ENCODE peak calls at places on chromosome 14, in six cellular contexts. U is effector memory CD4-positive, alpha-beta T cell; G is CD4-positive, alpha-beta memory T cell; F is CD4-positive, CD25-positive, alpha-beta regulatory T cell; D is cardiac muscle cell; M is fibroblast of lung. Y is an unnamed sample.

GRCh38 chr14:43790681-43791080 is 716.4 kb downstream of the FSCB start:
- DNase-seq in D (no peak), U (no peak), F (no peak), M (no peak), G (no peak), Y (no peak)

GRCh38 chr14:21840765-21841164 is 167.1 kb upstream of the OR4E1 start:
- DNase-seq in U (no peak), M (no peak), G (peak; percentile 39), F (peak; percentile 35), D (no peak), Y (peak; percentile 73)

GRCh38 chr14:91146661-91147060 is 32.8 kb downstream of the DGLUCY start:
- DNase-seq in M (no peak), G (no peak), F (no peak), U (no peak), D (no peak), Y (no peak)

GRCh38 chr14:89755816-89756215 is 198.7 kb downstream of the EFCAB11 start:
- DNase-seq in F (no peak), M (no peak), D (no peak), U (no peak), G (no peak), Y (no peak)

GRCh38 chr14:79949906-79950305 is 261.4 kb downstream of the DIO2 start:
- DNase-seq in M (no peak), U (no peak), D (no peak), F (no peak), G (no peak), Y (no peak)

GRCh38 chr14:68510201-68510600 is 282.7 kb downstream of the ZFP36L1 start:
- DNase-seq in U (no peak), G (no peak), F (no peak), D (peak; percentile 72), M (peak; percentile 51), Y (no peak)

GRCh38 chr14:81144811-81145598 is 75.8 kb downstream of the GTF2A1 start:
- DNase-seq in U (no peak), F (no peak), M (peak; percentile 32), G (no peak), D (no peak), Y (no peak)

GRCh38 chr14:64826845-64827244 is 52.9 kb downstream of the SPTB start:
- DNase-seq in G (no peak), U (no peak), D (peak; percentile 40), M (peak; percentile 11), F (no peak), Y (no peak)

GRCh38 chr14:89564291-89564957 is 147.4 kb upstream of the FOXN3 start:
- DNase-seq in F (no peak), G (no peak), U (no peak), D (no peak), M (no peak), Y (no peak)

GRCh38 chr14:89813485-89814080 is 140.9 kb downstream of the EFCAB11 start:
- DNase-seq in F (no peak), G (no peak), D (peak; percentile 65), M (peak; percentile 52), U (no peak), Y (peak; percentile 67)

GRCh38 chr14:39875028-39875427 is 442.8 kb upstream of the FBXO33 start:
- DNase-seq in F (no peak), D (no peak), G (no peak), U (no peak), M (no peak), Y (no peak)

GRCh38 chr14:39876935-39877334 is 444.7 kb upstream of the FBXO33 start:
- DNase-seq in G (no peak), U (no peak), D (no peak), F (no peak), M (no peak), Y (no peak)

GRCh38 chr14:39884091-39884490 is 451.9 kb upstream of the FBXO33 start:
- DNase-seq in U (no peak), G (no peak), D (no peak), M (no peak), F (no peak), Y (no peak)

GRCh38 chr14:39880965-39881364 is 448.7 kb upstream of the FBXO33 start:
- DNase-seq in D (no peak), G (no peak), F (no peak), U (no peak), M (no peak), Y (no peak)

GRCh38 chr14:39880106-39880695 is 448.0 kb upstream of the FBXO33 start:
- DNase-seq in D (no peak), F (no peak), M (no peak), U (no peak), G (no peak), Y (peak; percentile 67)
- H3K4me1 ChIP-seq in D (peaks cover 4% of the 10 kb centered on the region), F (no peaks in the 10 kb centered on the region), M (no peaks in the 10 kb centered on the region), U (no peaks in the 10 kb centered on the region), G (no peaks in the 10 kb centered on the region), Y (peaks cover 14% of the 10 kb centered on the region)

GRCh38 chr14:61560323-61560722 is 135.0 kb upstream of the HIF1A start:
- DNase-seq in U (no peak), G (no peak), F (no peak), M (peak; percentile 56), D (peak; percentile 64), Y (no peak)
- H3K4me1 ChIP-seq in U (peaks cover 8% of the 10 kb centered on the region), G (peaks cover 7% of the 10 kb centered on the region), F (no peaks in the 10 kb centered on the region), M (peaks cover 52% of the 10 kb centered on the region), D (peaks cover 40% of the 10 kb centered on the region), Y (peaks cover 16% of the 10 kb centered on the region)

GRCh38 chr14:104791425-104791824 is 4.1 kb downstream of the AKT1 start:
- DNase-seq in M (no peak), U (no peak), D (no peak), G (no peak), F (no peak), Y (no peak)

GRCh38 chr14:104788533-104788818 is 7.1 kb downstream of the AKT1 start:
- DNase-seq in U (no peak), D (no peak), M (no peak), G (no peak), F (no peak), Y (no peak)

GRCh38 chr14:104787736-104788532 is 7.6 kb downstream of the AKT1 start:
- DNase-seq in F (no peak), G (no peak), D (no peak), U (no peak), M (no peak), Y (no peak)

GRCh38 chr14:104788873-104789663 is 6.5 kb downstream of the AKT1 start:
- DNase-seq in G (no peak), F (no peak), M (no peak), U (no peak), D (no peak), Y (no peak)

GRCh38 chr14:104789752-104790743 is 5.5 kb downstream of the AKT1 start:
- DNase-seq in M (no peak), U (no peak), F (no peak), D (no peak), G (no peak), Y (no peak)
- H3K4me1 ChIP-seq in M (peaks cover 5% of the 10 kb centered on the region), U (peaks cover 49% of the 10 kb centered on the region), F (peaks cover 55% of the 10 kb centered on the region), D (peaks cover 8% of the 10 kb centered on the region), G (peaks cover 48% of the 10 kb centered on the region), Y (peaks cover 4% of the 10 kb centered on the region)

DNA sequence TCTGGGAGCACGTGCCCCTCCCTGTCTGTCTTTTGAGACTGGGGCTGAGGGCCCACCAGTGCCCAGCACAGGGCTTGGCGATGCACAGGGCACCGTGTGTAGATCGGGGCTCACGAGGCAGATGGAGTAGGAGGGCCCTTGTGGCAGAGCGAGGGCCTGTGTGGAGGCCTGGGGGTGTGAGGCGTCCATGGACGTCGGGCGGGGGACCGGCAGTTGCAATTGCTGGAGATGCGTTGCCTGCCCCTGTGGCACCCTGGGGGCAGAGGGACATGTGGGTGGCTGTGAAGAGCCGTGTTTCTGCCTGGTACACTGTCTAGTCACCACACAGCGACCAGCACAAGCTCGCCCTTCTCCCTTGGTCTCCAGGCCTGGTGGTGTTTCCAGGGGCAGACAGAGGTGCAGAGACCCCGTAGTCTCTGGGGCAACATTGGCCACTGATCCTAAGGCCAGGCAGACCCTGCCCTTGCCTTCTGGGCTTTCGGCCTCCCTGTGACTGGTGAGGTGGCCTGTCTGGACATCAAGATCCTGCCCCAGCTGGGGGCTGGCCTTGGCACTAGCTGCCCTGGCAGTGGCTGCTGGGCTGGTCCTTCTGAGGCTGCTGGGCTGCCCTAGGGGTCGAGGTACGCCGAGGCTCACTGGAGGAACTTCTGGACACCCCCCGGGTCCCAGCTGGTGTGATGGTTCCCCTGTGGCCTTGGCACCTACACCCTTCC is 14.5 kb downstream of the KIF26A start:
- DNase-seq in G (no peak), F (no peak), U (no peak), D (no peak), M (no peak), Y (no peak)
- H3K4me1 ChIP-seq in G (no peaks in the 10 kb centered on the region), F (no peaks in the 10 kb centered on the region), U (no peaks in the 10 kb centered on the region), D (peaks cover 34% of the 10 kb centered on the region), M (no peaks in the 10 kb centered on the region), Y (peaks cover 21% of the 10 kb centered on the region)

GRCh38 chr14:72600551-72601330 is 293.2 kb downstream of the DPF3 start:
- DNase-seq in F (no peak), G (no peak), D (no peak), U (no peak), M (no peak), Y (no peak)

GRCh38 chr14:72604133-72604532 is 289.8 kb downstream of the DPF3 start:
- DNase-seq in D (no peak), M (no peak), U (no peak), G (no peak), F (no peak), Y (no peak)

GRCh38 chr14:72605921-72606220 is 288.0 kb downstream of the DPF3 start:
- DNase-seq in U (no peak), D (no peak), M (no peak), G (no peak), F (no peak), Y (no peak)

GRCh38 chr14:72605096-72605920 is 288.6 kb downstream of the DPF3 start:
- DNase-seq in M (no peak), D (no peak), F (no peak), G (no peak), U (no peak), Y (no peak)

DNA sequence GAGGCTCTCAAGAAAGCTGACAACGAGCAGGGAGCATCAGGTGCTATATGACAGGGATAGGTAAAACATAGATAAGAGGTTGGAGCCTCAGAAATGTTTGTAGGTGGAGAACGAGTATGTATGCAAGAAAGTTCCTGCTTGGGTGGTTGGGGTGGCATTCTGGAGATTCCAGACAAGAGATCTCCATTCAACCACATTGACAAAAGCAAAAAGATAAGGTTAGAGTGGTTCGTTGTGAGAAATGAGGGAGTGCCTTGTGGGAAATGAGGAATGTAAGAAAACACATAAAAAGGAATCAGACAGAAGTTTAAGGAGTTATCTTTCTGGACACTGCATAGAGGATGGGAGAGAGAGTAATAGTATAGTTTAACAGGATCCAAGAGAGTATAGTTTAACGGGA is 290.3 kb downstream of the DPF3 start:
- DNase-seq in M (no peak), G (no peak), D (peak; percentile 32), U (no peak), F (no peak), Y (no peak)
- H3K4me1 ChIP-seq in M (peaks cover 15% of the 10 kb centered on the region), G (no peaks in the 10 kb centered on the region), D (peaks cover 8% of the 10 kb centered on the region), U (no peaks in the 10 kb centered on the region), F (no peaks in the 10 kb centered on the region), Y (no peaks in the 10 kb centered on the region)

GRCh38 chr14:66575014-66575413 is 67.1 kb downstream of the GPHN start:
- DNase-seq in D (no peak), M (no peak), F (no peak), U (no peak), G (no peak), Y (no peak)
- H3K4me1 ChIP-seq in D (no peaks in the 10 kb centered on the region), M (no peaks in the 10 kb centered on the region), F (no peaks in the 10 kb centered on the region), U (no peaks in the 10 kb centered on the region), G (no peaks in the 10 kb centered on the region), Y (no peaks in the 10 kb centered on the region)

Y was measured in GM23338.